ENCODE peak calls at places on chromosomes 11 and 22, in four cellular contexts. V is brain microvascular endothelial cell, H is RWPE2, M is bronchial epithelial cell. E is an unnamed sample.

GRCh38 chr11:130001491-130002351 is 914 bp downstream of the PRDM10 start:
- DNase-seq in H (no peak), M (peak), V (peak), E (no peak)

GRCh38 chr11:94201004-94201465 is 72.4 kb downstream of the PANX1 start:
- DNase-seq in H (no peak), M (no peak), V (peak), E (no peak)

GRCh38 chr11:128346808-128347207 is 240.6 kb downstream of the ETS1 start:
- DNase-seq in M (peak), V (peak), H (no peak), E (no peak)

GRCh38 chr11:71199226-71199815 is 53.1 kb downstream of the SHANK2 start:
- DNase-seq in V (no peak), H (no peak), M (no peak), E (peak)

GRCh38 chr11:88329563-88330250 is 7.8 kb downstream of the CTSC start:
- DNase-seq in M (no peak), H (no peak), V (no peak), E (no peak)

GRCh38 chr11:35856756-35857155 is 87.1 kb upstream of the LDLRAD3 start:
- DNase-seq in H (no peak), M (no peak), V (no peak), E (no peak)

GRCh38 chr11:17608830-17609229 is 61.8 kb downstream of the OTOG start:
- DNase-seq in V (no peak), H (no peak), M (no peak), E (no peak)

GRCh38 chr11:103294516-103294915 is 185.3 kb downstream of the DYNC2H1 start:
- DNase-seq in H (no peak), M (peak), V (no peak), E (no peak)

GRCh38 chr11:62732830-62733229 is 4.5 kb downstream of the TTC9C start:
- DNase-seq in V (no peak), H (no peak), M (peak), E (no peak)

GRCh38 chr22:23137905-23138520 is 3.8 kb downstream of the RSPH14 start:
- DNase-seq in V (no peak), H (no peak), M (peak), E (no peak)

GRCh38 chr11:104164028-104164520 is at the start of gene PDGFD:
- DNase-seq in M (peak), V (peak), H (peak), E (peak)

GRCh38 chr11:116729501-116730240 is 43.1 kb downstream of the BUD13 start:
- DNase-seq in H (no peak), M (no peak), V (no peak), E (no peak)

GRCh38 chr22:30605449-30606110 is 1.4 kb upstream of the TCN2 start:
- DNase-seq in V (peak), M (peak), H (no peak), E (no peak)

GRCh38 chr22:28582806-28583205 is 96.8 kb downstream of the TTC28 start:
- DNase-seq in M (no peak), V (peak), H (no peak), E (no peak)

GRCh38 chr11:38593649-38594048 is 1995.6 kb upstream of the RAG2 start:
- DNase-seq in M (peak), V (no peak), H (no peak), E (no peak)

GRCh38 chr11:64610596-64610995 is 19.6 kb downstream of the SLC22A12 start:
- DNase-seq in H (no peak), M (no peak), V (no peak), E (peak)

GRCh38 chr11:79201637-79202347 is 239.0 kb downstream of the TENM4 start:
- DNase-seq in M (peak), V (no peak), H (no peak), E (no peak)

GRCh38 chr22:46491936-46492335 is 45.5 kb downstream of the CELSR1 start:
- DNase-seq in V (no peak), H (no peak), M (no peak), E (no peak)

GRCh38 chr11:105937331-105937730 is 84.7 kb downstream of the MSANTD4 start:
- DNase-seq in M (peak), H (no peak), V (peak), E (no peak)

GRCh38 chr11:65773784-65774411 is 6.9 kb downstream of the AP5B1 start:
- DNase-seq in V (no peak), H (no peak), M (peak), E (no peak)

GRCh38 chr11:9528573-9529332 is 44.7 kb upstream of the WEE1 start:
- DNase-seq in H (no peak), M (no peak), V (no peak), E (no peak)

GRCh38 chr11:101576536-101576935 is 7.3 kb downstream of the TRPC6 start:
- DNase-seq in V (no peak), H (no peak), M (no peak), E (no peak)

GRCh38 chr11:64444838-64445441 is 86.0 kb downstream of the RPS6KA4 start:
- DNase-seq in M (peak), V (peak), H (no peak), E (no peak)

GRCh38 chr22:29758959-29759358 is 7.8 kb downstream of the ZMAT5 start:
- DNase-seq in H (no peak), V (no peak), M (no peak), E (no peak)

GRCh38 chr11:87007938-87008337 is 29.8 kb upstream of the TMEM135 start:
- DNase-seq in H (no peak), V (no peak), M (no peak), E (no peak)

GRCh38 chr11:34251640-34251980 is 106.2 kb downstream of the ABTB2 start:
- DNase-seq in M (peak), V (peak), H (no peak), E (no peak)

GRCh38 chr11:84316866-84317560 is 1030.8 kb upstream of the CCDC90B start:
- DNase-seq in V (peak), H (no peak), M (peak), E (no peak)

GRCh38 chr11:67651976-67652895 is 1.7 kb upstream of the ACY3 start:
- DNase-seq in M (no peak), V (no peak), H (no peak), E (peak)

GRCh38 chr11:6640985-6641701 is 14.5 kb downstream of the DCHS1 start:
- DNase-seq in H (no peak), M (no peak), V (no peak), E (no peak)

GRCh38 chr11:130217133-130217631 is 57.6 kb downstream of the ST14 start:
- DNase-seq in H (peak), V (no peak), M (no peak), E (no peak)

GRCh38 chr11:18671246-18671645 is 27.3 kb upstream of the TMEM86A start:
- DNase-seq in M (peak), H (no peak), V (no peak), E (no peak)

GRCh38 chr11:94304559-94304958 is at the start of gene IZUMO1R:
- DNase-seq in H (no peak), V (no peak), M (no peak), E (no peak)

GRCh38 chr22:30026751-30027150 is 53.5 kb upstream of the HORMAD2 start:
- DNase-seq in V (no peak), H (no peak), M (no peak), E (no peak)

GRCh38 chr11:72012897-72013721 is 14.4 kb downstream of the IL18BP start:
- DNase-seq in M (peak), H (no peak), V (peak), E (no peak)

GRCh38 chr22:24968066-24968561 is 15.6 kb downstream of the KIAA1671 start:
- DNase-seq in V (no peak), H (peak), M (peak), E (no peak)

GRCh38 chr22:27560781-27561180 is 240.8 kb downstream of the MN1 start:
- DNase-seq in M (no peak), H (no peak), V (no peak), E (no peak)

GRCh38 chr22:28857288-28857687 is 26.1 kb upstream of the ZNRF3 start:
- DNase-seq in H (no peak), M (no peak), V (no peak), E (no peak)

GRCh38 chr11:119472856-119473222 is 49.9 kb upstream of the THY1 start:
- DNase-seq in H (no peak), V (no peak), M (no peak), E (no peak)

GRCh38 chr11:77101043-77101537 is 1.6 kb upstream of the OMP start:
- DNase-seq in V (no peak), M (peak), H (no peak), E (no peak)

GRCh38 chr11:119791047-119791446 is 62.0 kb upstream of the NECTIN1 start:
- DNase-seq in H (peak), V (no peak), M (no peak), E (peak)

DNA sequence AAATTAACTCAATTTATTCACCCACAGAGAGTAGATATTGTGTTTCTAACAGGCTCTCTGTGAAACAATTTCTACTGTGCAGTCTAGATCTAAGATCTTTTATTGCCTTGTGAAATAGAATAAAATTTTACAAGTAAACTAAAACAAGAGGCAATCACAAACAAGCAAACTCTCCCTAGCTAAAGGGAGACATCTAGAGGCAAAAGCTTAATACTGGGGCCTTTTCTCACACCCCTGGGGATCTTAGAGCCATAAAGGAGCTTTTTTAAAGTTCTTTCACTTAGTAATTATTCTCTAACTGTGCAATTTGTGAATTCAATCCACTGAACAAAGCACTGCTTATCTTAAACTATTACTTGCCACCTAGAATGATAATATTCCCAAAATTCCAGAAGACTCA is 19.7 kb downstream of the ALG9 start:
- DNase-seq in V (no peak), M (peak), H (no peak), E (no peak)
- TF ChIP-seq CTCF in V (peak), M (peak), H (peak), E (peak)

DNA sequence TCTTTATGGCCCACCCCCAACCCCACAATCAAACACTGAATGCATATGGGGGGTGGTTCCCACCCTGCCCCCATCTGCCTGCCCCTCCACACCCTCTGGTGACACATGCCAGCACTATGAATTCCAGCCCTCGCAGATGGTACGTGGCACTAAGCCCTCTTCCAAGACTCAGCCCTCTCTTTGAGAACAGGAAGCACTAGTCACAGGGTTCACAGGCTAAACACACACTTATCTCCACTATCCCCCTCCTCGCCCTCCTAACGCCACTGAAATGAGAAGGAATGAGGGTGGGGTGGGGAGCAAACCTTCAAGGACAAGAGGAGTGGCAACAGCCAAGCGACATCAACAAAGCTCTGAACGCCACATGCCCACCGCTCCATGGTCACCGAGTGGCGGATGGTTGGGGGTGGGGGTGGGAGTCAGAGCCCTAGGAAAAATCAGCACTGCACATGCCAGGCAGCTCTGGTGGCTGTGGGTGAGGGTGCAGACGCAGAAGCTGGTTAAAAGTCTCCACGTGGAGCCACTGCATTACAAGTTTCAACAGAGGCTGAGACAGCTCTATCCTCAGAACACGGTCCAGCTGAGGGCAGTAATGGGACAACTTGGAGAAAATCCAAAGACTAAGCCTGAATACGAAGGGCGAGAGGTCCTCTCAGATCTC is 33.6 kb downstream of the TMEM184B start:
- DNase-seq in V (peak), M (peak), H (no peak), E (no peak)
- TF ChIP-seq CTCF in V (peak), M (peak), H (peak), E (peak)

DNA sequence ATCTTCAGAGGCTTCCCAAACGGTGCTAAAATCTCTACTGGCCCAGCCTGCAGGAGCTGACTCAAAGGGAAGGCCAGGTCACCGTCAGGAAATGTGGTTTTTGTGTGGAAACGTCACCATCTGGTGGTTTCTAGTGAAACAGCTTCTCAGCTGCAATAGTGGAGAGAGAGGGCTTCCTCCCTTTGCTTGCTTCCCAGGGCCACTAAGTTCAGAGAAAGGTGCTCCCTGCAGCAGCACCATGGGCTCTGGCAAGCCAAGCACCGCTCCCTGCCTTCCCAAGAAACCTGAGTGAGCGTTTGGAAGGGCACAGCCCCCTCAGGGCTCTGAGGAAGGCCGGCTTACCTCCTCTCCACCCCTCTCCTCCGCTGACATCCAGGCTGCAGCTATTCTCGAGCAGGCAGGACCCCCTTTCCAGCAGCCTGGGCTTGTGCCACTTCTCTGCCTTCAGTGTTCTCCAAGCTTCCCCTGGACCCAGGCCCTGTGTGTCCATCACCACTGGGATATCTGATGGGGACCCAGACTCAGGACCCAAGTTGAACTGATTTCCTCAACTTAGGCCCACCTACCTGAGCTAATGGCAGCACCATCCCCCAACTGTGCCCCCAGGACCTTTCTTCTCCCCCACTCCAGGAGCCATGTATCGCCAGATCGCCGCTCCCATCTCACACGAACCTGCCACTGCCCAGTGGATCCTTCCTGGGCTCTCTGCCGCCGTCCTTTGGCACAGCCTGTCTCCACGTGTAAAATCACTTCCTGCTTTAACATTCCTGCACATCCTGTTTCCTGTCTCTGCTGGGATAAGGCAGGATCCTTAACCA is 9.8 kb downstream of the SPATA19 start:
- DNase-seq in V (peak), H (no peak), M (peak), E (no peak)
- TF ChIP-seq CTCF in V (peak), H (peak), M (peak), E (peak)

GRCh38 chr11:112004389-112004788 is 20.8 kb upstream of the DLAT start:
- DNase-seq in H (no peak), V (peak), M (no peak), E (no peak)
- TF ChIP-seq CTCF in H (no peak), V (peak), M (peak), E (peak)

GRCh38 chr11:90639687-90640086 is 416.8 kb upstream of the CHORDC1 start:
- DNase-seq in M (peak), V (peak), H (no peak), E (no peak)
- TF ChIP-seq CTCF in M (peak), V (peak), H (peak), E (peak)

GRCh38 chr22:42820075-42820763 is 36.9 kb downstream of the ARFGAP3 start:
- DNase-seq in M (peak), H (no peak), V (peak), E (no peak)
- TF ChIP-seq CTCF in M (peak), H (peak), V (peak), E (peak)

GRCh38 chr22:26377170-26377825 is 51.8 kb upstream of the ASPHD2 start:
- DNase-seq in M (no peak), V (no peak), H (no peak), E (no peak)
- TF ChIP-seq CTCF in M (no peak), V (peak), H (no peak), E (peak)

DNA sequence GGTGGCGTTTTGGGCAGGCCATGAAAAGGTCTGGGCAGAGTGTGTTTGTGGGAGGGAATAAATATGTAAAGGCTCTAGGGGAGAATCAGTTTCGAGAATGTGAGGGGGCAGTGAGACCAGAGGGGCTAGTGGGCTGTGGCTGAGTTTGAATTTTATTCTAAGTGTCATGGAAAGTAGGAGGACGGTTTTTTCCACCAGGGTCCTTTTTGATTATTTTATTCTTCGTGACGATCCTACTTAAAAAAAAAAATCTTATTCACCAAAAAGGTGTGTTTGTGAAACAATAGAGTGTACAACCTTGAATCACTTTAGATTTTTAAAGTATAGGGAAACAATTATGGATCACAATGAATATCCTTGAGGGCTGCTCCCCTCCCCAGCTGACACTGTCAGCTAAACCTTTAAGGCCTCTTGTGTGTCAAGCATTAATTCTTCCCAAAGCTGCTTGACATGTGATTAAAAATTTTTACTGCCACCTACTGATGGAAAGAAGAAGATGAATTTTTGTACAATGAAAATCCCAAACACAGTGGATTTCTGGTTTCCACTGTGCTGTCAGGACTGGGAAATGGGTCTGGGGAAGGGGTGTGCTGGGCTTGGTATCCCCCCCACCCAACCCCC is 107.5 kb upstream of the OR4B1 start:
- DNase-seq in M (peak), H (no peak), V (no peak), E (no peak)
- TF ChIP-seq CTCF in M (peak), H (no peak), V (peak), E (peak)